ENCODE peak calls at places on chromosomes 11 and 22, in eight cellular contexts. V is kidney glomerular epithelial cell; O is activated gamma-delta T cell treated with Interleukin-2 at 50 U/mL for 16 hours; Q is NCI-H1436; H is activated CD4-positive, alpha-beta memory T cell treated with anti-CD3 and anti-CD28 coated beads for 36 hours; I is HAP-1; D is stomach; G is DMS153. X is an unnamed sample.

GRCh38 chr22:29621761-29622526 is 18.5 kb downstream of the NF2 start:
- DNase-seq in V (peak), O (no peak), Q (no peak), H (no peak), I (no peak), D (no peak), G (no peak), X (peak)

GRCh38 chr11:66768088-66768521 is 39.1 kb upstream of the SPTBN2 start:
- DNase-seq in V (peak), O (no peak), Q (no peak), H (no peak), I (no peak), D (no peak), G (no peak), X (peak)

GRCh38 chr11:32888805-32889204 is 3.8 kb upstream of the QSER1 start:
- DNase-seq in V (no peak), O (no peak), Q (no peak), H (no peak), I (no peak), D (no peak), G (no peak), X (peak)

GRCh38 chr11:80638296-80638695 is 1197.5 kb upstream of the TENM4 start:
- DNase-seq in V (no peak), O (no peak), Q (no peak), H (no peak), I (no peak), D (no peak), G (no peak), X (peak)

GRCh38 chr11:17138562-17138961 is 61.1 kb upstream of the RPS13 start:
- DNase-seq in V (no peak), O (no peak), Q (no peak), H (no peak), I (no peak), D (no peak), G (no peak), X (no peak)

GRCh38 chr11:71129624-71130023 is 122.8 kb downstream of the SHANK2 start:
- DNase-seq in V (no peak), O (no peak), Q (no peak), H (no peak), I (no peak), D (no peak), G (no peak), X (peak)

GRCh38 chr11:36191941-36192340 is 97.3 kb downstream of the COMMD9 start:
- DNase-seq in V (no peak), O (no peak), Q (no peak), H (no peak), I (peak), D (no peak), G (no peak), X (peak)

GRCh38 chr11:111707039-111707690 is 59.0 kb downstream of the PPP2R1B start:
- DNase-seq in V (no peak), O (no peak), Q (no peak), H (no peak), I (peak), D (peak), G (no peak), X (peak)

GRCh38 chr11:106552694-106553203 is 465.5 kb downstream of the GUCY1A2 start:
- DNase-seq in V (no peak), O (no peak), Q (no peak), H (no peak), I (no peak), D (no peak), G (no peak), X (no peak)

GRCh38 chr11:109267293-109268095 is 154.5 kb upstream of the C11orf87 start:
- DNase-seq in V (peak), O (no peak), Q (no peak), H (no peak), I (no peak), D (no peak), G (no peak), X (peak)

GRCh38 chr22:24554316-24555159 is at the start of gene GUCD1:
- DNase-seq in V (peak), O (peak), Q (no peak), H (peak), I (no peak), D (peak), G (no peak), X (peak)

GRCh38 chr11:69657911-69658605 is 17.1 kb downstream of the LTO1 start:
- DNase-seq in V (no peak), O (no peak), Q (no peak), H (no peak), I (peak), D (no peak), G (no peak), X (no peak)

GRCh38 chr11:70281114-70281729 is 10.7 kb downstream of the PPFIA1 start:
- DNase-seq in V (no peak), O (no peak), Q (no peak), H (no peak), I (no peak), D (no peak), G (no peak), X (no peak)

GRCh38 chr22:48496226-48496845 is 1331.3 kb downstream of the BRD1 start:
- DNase-seq in V (no peak), O (no peak), Q (no peak), H (no peak), I (no peak), D (no peak), G (no peak), X (no peak)

GRCh38 chr22:26464312-26464711 is 19.3 kb downstream of the HPS4 start:
- DNase-seq in V (no peak), O (no peak), Q (no peak), H (no peak), I (no peak), D (no peak), G (no peak), X (peak)

GRCh38 chr22:20992456-20993303 is 9.2 kb downstream of the THAP7 start:
- DNase-seq in V (no peak), O (no peak), Q (no peak), H (no peak), I (no peak), D (no peak), G (no peak), X (no peak)

GRCh38 chr11:2146051-2146450 is 6.9 kb upstream of the IGF2 start:
- DNase-seq in V (no peak), O (no peak), Q (no peak), H (no peak), I (no peak), D (no peak), G (no peak), X (no peak)

GRCh38 chr11:3220521-3221407 is 2.2 kb upstream of the MRGPRG start:
- DNase-seq in V (no peak), O (no peak), Q (no peak), H (no peak), I (no peak), D (peak), G (no peak), X (no peak)

GRCh38 chr22:46731246-46732040 is 6.6 kb downstream of the CERK start:
- DNase-seq in V (peak), O (no peak), Q (no peak), H (no peak), I (no peak), D (peak), G (peak), X (peak)

GRCh38 chr11:11708256-11708655 is 86.5 kb upstream of the GALNT18 start:
- DNase-seq in V (no peak), O (no peak), Q (no peak), H (no peak), I (no peak), D (no peak), G (no peak), X (no peak)

GRCh38 chr22:47604563-47604962 is 842.1 kb downstream of the TBC1D22A start:
- DNase-seq in V (no peak), O (no peak), Q (no peak), H (no peak), I (no peak), D (no peak), G (no peak), X (no peak)

GRCh38 chr22:38273135-38273761 is 438 bp upstream of the TMEM184B start:
- DNase-seq in V (no peak), O (no peak), Q (no peak), H (peak), I (no peak), D (no peak), G (no peak), X (no peak)

GRCh38 chr11:43547900-43548381 is 132.6 kb upstream of the HSD17B12 start:
- DNase-seq in V (no peak), O (no peak), Q (peak), H (no peak), I (no peak), D (peak), G (no peak), X (no peak)